ENCODE peak calls at places on chromosomes 2 and 18, in five cellular contexts. I is sigmoid colon, E is AG09309, O is GM23338, R is NB4. W is an unnamed sample.
A peak's percentile ranks its signal among the peaks of the same experiment; 100 is the strongest.

GRCh38 chr18:22021701-22022100 is 147.7 kb upstream of the GATA6 start:
- DNase-seq in I (no peak), E (no peak), O (no peak), R (no peak), W (no peak)

GRCh38 chr18:36700955-36701354 is 127.8 kb downstream of the TPGS2 start:
- DNase-seq in I (no peak), E (no peak), O (no peak), R (no peak), W (peak; percentile 6)

GRCh38 chr2:58045580-58046334 is 849 bp upstream of the VRK2 start:
- DNase-seq in I (no peak), E (no peak), O (no peak), R (peak; percentile 16), W (no peak)

GRCh38 chr2:95051636-95052035 is 26.1 kb downstream of the MAL start:
- DNase-seq in I (peak; percentile 32), E (no peak), O (no peak), R (no peak), W (no peak)

GRCh38 chr18:51054764-51055163 is 24.8 kb downstream of the SMAD4 start:
- DNase-seq in I (no peak), E (peak; percentile 35), O (no peak), R (no peak), W (peak; percentile 66)

GRCh38 chr2:64049633-64050220 is 30.5 kb upstream of the VPS54 start:
- DNase-seq in I (peak; percentile 76), E (no peak), O (peak; percentile 84), R (peak; percentile 82), W (peak; percentile 82)

GRCh38 chr18:75127143-75128021 is 81.6 kb downstream of the PTGR3 start:
- DNase-seq in I (no peak), E (no peak), O (no peak), R (no peak), W (no peak)

GRCh38 chr2:201883970-201884369 is 77.6 kb downstream of the CDK15 start:
- DNase-seq in I (no peak), E (no peak), O (no peak), R (no peak), W (no peak)

GRCh38 chr2:37621199-37621598 is 50.2 kb downstream of the CDC42EP3 start:
- DNase-seq in I (no peak), E (no peak), O (no peak), R (no peak), W (no peak)

DNA sequence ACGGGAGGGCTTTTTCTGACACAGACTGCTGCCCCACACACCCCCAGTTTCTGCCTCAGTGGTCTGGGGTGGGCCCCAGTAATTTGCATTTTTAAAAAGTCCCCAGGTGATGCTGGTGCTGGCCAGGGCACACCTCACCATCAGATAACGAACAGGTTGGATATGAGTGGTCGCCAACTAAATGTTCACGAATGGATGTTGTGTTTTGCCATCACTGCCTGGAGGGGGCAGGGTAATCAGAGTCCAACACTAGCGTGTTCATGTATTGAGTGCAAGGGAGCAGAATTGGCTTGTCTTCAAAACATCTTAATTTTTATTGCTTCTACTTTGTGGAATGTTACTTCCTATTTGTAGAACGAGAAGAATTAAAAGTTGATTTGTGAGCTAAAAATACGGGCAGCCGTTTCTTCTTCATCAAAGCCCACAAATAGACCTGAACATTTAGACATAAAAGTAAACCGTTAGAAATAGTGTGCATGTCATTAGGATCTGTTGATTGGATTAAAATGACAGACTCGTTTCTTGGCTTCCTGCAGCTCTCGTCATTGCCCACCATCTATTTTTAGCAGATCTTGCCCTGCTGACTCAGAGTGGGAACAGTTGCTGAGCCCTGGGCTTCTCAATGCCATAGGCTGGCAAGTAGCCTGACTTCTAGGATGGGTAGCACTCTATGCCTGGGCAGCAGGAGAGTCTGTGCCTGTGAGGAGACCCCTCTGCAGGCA is 45.2 kb downstream of the NCK2 start:
- DNase-seq in I (no peak), E (no peak), O (no peak), R (peak; percentile 95), W (peak; percentile 92)
- H3K4me3 ChIP-seq in I (no peak overlapping the region), E (no peak overlapping the region), O (peak overlapping the region; percentile 20), R (peak overlapping the region; percentile 48), W (peak overlapping the region; percentile 42)

GRCh38 chr2:70903171-70903570 is 32.5 kb upstream of the ATP6V1B1 start:
- DNase-seq in I (no peak), E (no peak), O (no peak), R (no peak), W (no peak)

GRCh38 chr2:70901235-70902066 is 34.2 kb upstream of the ATP6V1B1 start:
- DNase-seq in I (no peak), E (no peak), O (peak; percentile 82), R (peak; percentile 37), W (peak; percentile 62)

GRCh38 chr2:70902067-70902442 is 33.6 kb upstream of the ATP6V1B1 start:
- DNase-seq in I (no peak), E (no peak), O (no peak), R (no peak), W (no peak)

GRCh38 chr2:70903641-70904340 is 31.9 kb upstream of the ATP6V1B1 start:
- DNase-seq in I (no peak), E (no peak), O (peak; percentile 65), R (no peak), W (no peak)

GRCh38 chr2:70902579-70902978 is 33.1 kb upstream of the ATP6V1B1 start:
- DNase-seq in I (no peak), E (no peak), O (no peak), R (no peak), W (no peak)
- H3K4me3 ChIP-seq in I (no peak overlapping the region), E (no peak overlapping the region), O (no peak overlapping the region), R (no peak overlapping the region), W (no peak overlapping the region)

DNA sequence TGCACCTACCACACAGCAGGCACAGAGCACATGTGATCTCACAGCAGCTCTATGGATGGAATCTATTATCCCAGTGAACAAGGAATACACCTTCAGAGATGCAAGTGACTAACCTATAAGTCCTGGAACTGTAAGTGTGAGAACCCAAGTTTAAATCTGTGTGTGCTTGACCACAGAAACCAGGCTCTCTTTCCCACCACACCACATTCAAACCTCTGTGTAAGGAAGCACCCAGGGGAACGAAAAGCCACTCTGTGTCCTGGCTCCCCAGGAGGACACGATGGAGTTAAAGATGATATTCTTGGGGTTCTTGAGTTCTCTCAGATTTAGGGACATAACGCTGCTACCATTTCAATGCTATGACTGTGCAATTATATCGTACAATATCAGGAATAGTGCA is 38.9 kb downstream of the TTR start:
- DNase-seq in I (no peak), E (no peak), O (no peak), R (no peak), W (no peak)
- H3K4me3 ChIP-seq in I (no peak overlapping the region), E (no peak overlapping the region), O (no peak overlapping the region), R (no peak overlapping the region), W (no peak overlapping the region)

DNA sequence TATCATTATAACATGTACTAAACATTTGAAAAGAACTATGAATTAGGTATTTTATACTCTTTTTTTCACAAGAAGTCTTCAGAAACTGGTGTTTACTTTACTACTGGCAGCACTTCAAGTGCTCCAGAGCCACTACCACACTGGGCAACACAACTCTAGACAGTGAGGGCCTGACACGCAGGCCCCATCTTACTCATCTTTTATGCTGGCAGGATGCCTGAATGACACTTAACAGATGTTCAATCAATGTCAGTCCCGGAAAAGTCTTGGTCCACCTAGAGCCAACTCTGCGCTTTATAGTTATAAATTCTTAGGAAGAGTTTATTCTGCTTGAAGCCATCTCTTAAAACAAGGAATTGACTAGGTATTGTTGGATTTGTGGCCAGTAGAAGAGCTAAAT is 8.7 kb upstream of the WIPF1 start:
- DNase-seq in I (peak; percentile 82), E (peak; percentile 80), O (no peak), R (no peak), W (peak; percentile 95)
- H3K4me3 ChIP-seq in I (no peak overlapping the region), E (no peak overlapping the region), O (no peak overlapping the region), R (no peak overlapping the region), W (peak overlapping the region; percentile 2)

GRCh38 chr2:222869252-222869560 is 8.4 kb downstream of the ACSL3 start:
- DNase-seq in I (no peak), E (no peak), O (no peak), R (peak; percentile 57), W (no peak)

GRCh38 chr2:222862915-222863544 is 2.2 kb downstream of the ACSL3 start:
- DNase-seq in I (no peak), E (no peak), O (no peak), R (no peak), W (peak; percentile 8)

GRCh38 chr2:222864296-222864695 is 3.5 kb downstream of the ACSL3 start:
- DNase-seq in I (no peak), E (no peak), O (peak; percentile 83), R (peak; percentile 56), W (peak; percentile 83)

GRCh38 chr2:222865301-222865700 is 4.5 kb downstream of the ACSL3 start:
- DNase-seq in I (no peak), E (no peak), O (no peak), R (no peak), W (no peak)

DNA sequence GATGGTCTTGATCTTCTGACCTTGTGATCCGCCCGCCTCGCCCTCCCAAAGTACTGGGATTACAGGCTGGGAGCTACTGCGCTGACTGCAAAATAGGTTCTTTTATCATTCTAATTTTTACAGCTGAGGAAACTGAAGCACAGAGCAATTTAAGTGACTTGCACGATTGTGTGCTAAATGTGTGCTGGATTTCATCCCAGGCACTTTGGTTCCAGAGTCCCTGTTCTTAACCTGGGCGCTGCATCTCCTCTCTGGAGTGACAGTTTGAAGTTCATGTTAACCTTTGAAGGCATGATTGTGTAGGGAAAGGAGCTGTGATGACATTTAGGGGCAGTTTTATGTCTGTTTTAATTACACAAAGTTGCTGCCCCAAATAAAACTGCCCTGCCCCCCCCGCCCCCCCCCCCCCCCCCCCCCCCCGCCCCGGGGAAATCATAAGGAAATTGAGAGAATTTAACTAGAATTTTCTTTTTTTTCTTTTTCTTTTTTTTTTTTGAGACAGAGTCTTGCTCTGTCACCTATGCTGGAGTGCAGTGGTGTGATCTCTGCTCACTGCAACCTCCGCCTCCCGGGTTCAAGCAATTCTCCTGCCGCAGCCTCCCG is 5.6 kb downstream of the ACSL3 start:
- DNase-seq in I (no peak), E (no peak), O (peak; percentile 51), R (no peak), W (no peak)
- H3K4me3 ChIP-seq in I (no peak overlapping the region), E (no peak overlapping the region), O (no peak overlapping the region), R (no peak overlapping the region), W (no peak overlapping the region)

GRCh38 chr2:182049330-182049729 is 63.7 kb downstream of the PPP1R1C start:
- DNase-seq in I (no peak), E (no peak), O (no peak), R (no peak), W (no peak)
- H3K4me3 ChIP-seq in I (no peak overlapping the region), E (no peak overlapping the region), O (no peak overlapping the region), R (no peak overlapping the region), W (no peak overlapping the region)

DNA sequence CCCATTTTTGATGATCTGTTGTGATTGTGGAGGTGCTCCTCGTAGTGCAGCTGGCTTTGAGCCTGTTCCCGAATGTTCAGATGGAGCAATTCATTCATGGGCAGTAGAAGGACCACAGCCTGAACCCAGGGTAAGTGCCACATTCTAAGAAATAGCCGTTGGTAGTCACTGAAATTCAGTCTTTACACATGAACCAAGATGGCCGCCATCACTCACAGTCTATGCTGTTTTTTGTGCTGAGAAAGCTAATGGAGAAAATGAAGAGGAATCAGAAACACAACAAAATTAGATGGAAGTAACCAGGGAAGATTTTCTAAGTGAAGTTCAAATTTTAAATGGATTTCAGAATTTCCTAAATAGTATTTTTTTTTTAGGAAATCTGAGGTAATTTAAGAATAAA is 25.5 kb downstream of the DSG1 start:
- DNase-seq in I (no peak), E (no peak), O (no peak), R (no peak), W (no peak)
- H3K4me3 ChIP-seq in I (no peak overlapping the region), E (no peak overlapping the region), O (no peak overlapping the region), R (no peak overlapping the region), W (no peak overlapping the region)

W was measured in GM23248.